ENCODE peak calls at places on chromosomes 12 and 14, in six cellular contexts. One of them, this sample, is unnamed.

GRCh38 chr14:32254952-32255679 is 52.0 kb upstream of the RNU6-8 start:
- DNase-seq in GM12892: no peak
- DNase-seq in Panc1: peak
- DNase-seq in GM12891: peak
- DNase-seq in prostate gland: peak
- DNase-seq in GM12878: no peak
- DNase-seq in this sample: peak

GRCh38 chr14:24369907-24370687 is 2.1 kb downstream of the NFATC4 start:
- DNase-seq in GM12878: no peak
- DNase-seq in GM12891: no peak
- DNase-seq in prostate gland: no peak
- DNase-seq in Panc1: no peak
- DNase-seq in GM12892: no peak
- DNase-seq in this sample: no peak

GRCh38 chr14:37493606-37494005 is 101.4 kb downstream of the FOXA1 start:
- DNase-seq in GM12892: no peak
- DNase-seq in GM12878: no peak
- DNase-seq in GM12891: no peak
- DNase-seq in Panc1: no peak
- DNase-seq in prostate gland: no peak
- DNase-seq in this sample: no peak

GRCh38 chr14:99704037-99704436 is 19.9 kb downstream of the CYP46A1 start:
- DNase-seq in GM12891: no peak
- DNase-seq in GM12878: no peak
- DNase-seq in prostate gland: no peak
- DNase-seq in GM12892: no peak
- DNase-seq in Panc1: no peak
- DNase-seq in this sample: no peak

GRCh38 chr14:39203659-39204606 is 28.9 kb downstream of the PNN start:
- DNase-seq in GM12878: no peak
- DNase-seq in Panc1: no peak
- DNase-seq in prostate gland: no peak
- DNase-seq in GM12891: no peak
- DNase-seq in GM12892: no peak
- DNase-seq in this sample: peak

GRCh38 chr12:107225626-107226025 is 132.3 kb upstream of the CRY1 start:
- DNase-seq in GM12878: no peak
- DNase-seq in GM12891: no peak
- DNase-seq in GM12892: no peak
- DNase-seq in prostate gland: no peak
- DNase-seq in Panc1: no peak
- DNase-seq in this sample: no peak

GRCh38 chr12:64825143-64826011 is 930 bp downstream of the TBC1D30 start:
- DNase-seq in Panc1: no peak
- DNase-seq in GM12878: no peak
- DNase-seq in GM12891: peak
- DNase-seq in prostate gland: no peak
- DNase-seq in GM12892: no peak
- DNase-seq in this sample: no peak

GRCh38 chr14:64654072-64654899 is 49.9 kb upstream of the PLEKHG3 start:
- DNase-seq in prostate gland: no peak
- DNase-seq in GM12891: no peak
- DNase-seq in GM12878: peak
- DNase-seq in Panc1: no peak
- DNase-seq in GM12892: no peak
- DNase-seq in this sample: no peak

GRCh38 chr12:32490801-32491200 is 91.4 kb downstream of the FGD4 start:
- DNase-seq in GM12878: no peak
- DNase-seq in GM12891: no peak
- DNase-seq in prostate gland: no peak
- DNase-seq in GM12892: no peak
- DNase-seq in Panc1: no peak
- DNase-seq in this sample: no peak

GRCh38 chr12:118625050-118625675 is 248.8 kb downstream of the SUDS3 start:
- DNase-seq in prostate gland: no peak
- DNase-seq in Panc1: no peak
- DNase-seq in GM12878: no peak
- DNase-seq in GM12891: no peak
- DNase-seq in GM12892: no peak
- DNase-seq in this sample: no peak

GRCh38 chr12:132204822-132205270 is 60.6 kb downstream of the NOC4L start:
- DNase-seq in GM12891: no peak
- DNase-seq in Panc1: no peak
- DNase-seq in GM12892: no peak
- DNase-seq in GM12878: no peak
- DNase-seq in prostate gland: no peak
- DNase-seq in this sample: no peak

GRCh38 chr14:61875483-61875882 is 113.3 kb downstream of the SNAPC1 start:
- DNase-seq in GM12878: no peak
- DNase-seq in GM12891: no peak
- DNase-seq in prostate gland: no peak
- DNase-seq in GM12892: no peak
- DNase-seq in Panc1: no peak
- DNase-seq in this sample: no peak

GRCh38 chr12:119710374-119710773 is 42.4 kb downstream of the PRKAB1 start:
- DNase-seq in GM12878: no peak
- DNase-seq in GM12891: no peak
- DNase-seq in Panc1: no peak
- DNase-seq in GM12892: no peak
- DNase-seq in prostate gland: peak
- DNase-seq in this sample: no peak

GRCh38 chr12:119869720-119870119 is 7.4 kb downstream of the CIT start:
- DNase-seq in GM12892: no peak
- DNase-seq in GM12891: no peak
- DNase-seq in prostate gland: no peak
- DNase-seq in Panc1: no peak
- DNase-seq in GM12878: no peak
- DNase-seq in this sample: no peak

GRCh38 chr12:52681551-52682380 is 1.6 kb upstream of the KRT1 start:
- DNase-seq in Panc1: no peak
- DNase-seq in GM12891: no peak
- DNase-seq in prostate gland: no peak
- DNase-seq in GM12892: no peak
- DNase-seq in GM12878: no peak
- DNase-seq in this sample: no peak

GRCh38 chr14:105487449-105487985 is 831 bp downstream of the CRIP1 start:
- DNase-seq in GM12892: no peak
- DNase-seq in Panc1: no peak
- DNase-seq in GM12878: no peak
- DNase-seq in GM12891: no peak
- DNase-seq in prostate gland: no peak
- DNase-seq in this sample: peak

GRCh38 chr12:100356646-100357223 is at the start of gene SLC17A8:
- DNase-seq in Panc1: no peak
- DNase-seq in GM12891: no peak
- DNase-seq in prostate gland: no peak
- DNase-seq in GM12878: no peak
- DNase-seq in GM12892: no peak
- DNase-seq in this sample: peak

GRCh38 chr12:45549503-45549902 is 180.0 kb upstream of the ARID2 start:
- DNase-seq in GM12891: no peak
- DNase-seq in prostate gland: no peak
- DNase-seq in GM12892: no peak
- DNase-seq in Panc1: no peak
- DNase-seq in GM12878: no peak
- DNase-seq in this sample: no peak

GRCh38 chr12:123250471-123251383 is 17.5 kb downstream of the MTRFR start:
- DNase-seq in prostate gland: peak
- DNase-seq in Panc1: no peak
- DNase-seq in GM12891: no peak
- DNase-seq in GM12878: no peak
- DNase-seq in GM12892: no peak
- DNase-seq in this sample: peak

DNA sequence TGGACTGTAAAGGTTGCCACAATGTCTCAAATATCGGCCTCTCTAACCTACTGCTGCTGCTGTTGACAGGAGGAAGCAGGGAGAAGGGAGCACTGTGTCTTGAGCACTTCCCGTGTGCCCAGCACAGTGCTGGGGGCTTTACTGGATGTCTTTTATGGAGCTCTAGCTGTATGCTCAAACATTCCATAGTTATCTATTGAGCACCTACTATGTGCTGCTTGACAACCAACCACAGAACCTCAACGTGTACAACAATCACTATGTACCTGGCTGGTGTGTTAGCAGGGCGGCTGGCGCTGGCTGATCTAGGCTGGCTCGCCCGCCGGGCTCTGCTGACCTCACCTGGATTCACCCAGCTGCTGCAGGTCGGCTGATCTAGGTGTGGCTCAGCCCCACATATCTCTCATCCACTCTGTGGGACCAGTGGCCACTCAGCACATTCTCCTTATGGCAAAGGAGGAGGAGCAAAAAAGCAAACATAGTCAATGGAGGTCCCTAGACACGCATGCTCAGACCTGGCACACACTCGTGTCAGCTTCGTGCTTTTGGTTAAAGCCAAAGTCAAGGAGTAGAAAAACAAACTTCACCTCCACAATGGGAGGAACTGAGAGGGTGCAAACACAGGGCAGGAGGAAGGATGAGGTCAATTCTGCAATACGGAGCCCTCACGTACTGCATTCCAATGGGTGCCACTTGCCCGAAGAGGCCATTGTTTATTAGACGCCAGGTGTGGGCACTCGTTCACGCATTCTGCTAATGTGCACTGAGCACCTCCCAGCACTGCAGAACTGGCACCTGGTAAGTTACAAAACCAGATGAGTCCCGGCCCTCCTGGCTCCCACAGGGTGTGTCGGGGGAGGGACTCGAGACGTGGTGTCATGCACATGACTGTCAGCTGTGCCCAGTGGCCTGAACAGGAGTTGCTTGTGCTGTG is 147.2 kb downstream of the SCARB1 start:
- DNase-seq in GM12892: no peak
- DNase-seq in prostate gland: no peak
- DNase-seq in Panc1: no peak
- DNase-seq in GM12878: no peak
- DNase-seq in GM12891: no peak
- DNase-seq in this sample: no peak
- TF ChIP-seq POLR2AphosphoS5 in GM12892: no peak
- TF ChIP-seq POLR2AphosphoS5 in prostate gland: no peak
- TF ChIP-seq POLR2AphosphoS5 in Panc1: no peak
- TF ChIP-seq POLR2AphosphoS5 in GM12878: no peak
- TF ChIP-seq POLR2AphosphoS5 in GM12891: no peak
- TF ChIP-seq POLR2AphosphoS5 in this sample: no peak

GRCh38 chr12:15910468-15910863 is 666 bp upstream of the DERA start:
- DNase-seq in Panc1: no peak
- DNase-seq in GM12891: no peak
- DNase-seq in GM12892: no peak
- DNase-seq in GM12878: no peak
- DNase-seq in prostate gland: no peak
- DNase-seq in this sample: no peak

DNA sequence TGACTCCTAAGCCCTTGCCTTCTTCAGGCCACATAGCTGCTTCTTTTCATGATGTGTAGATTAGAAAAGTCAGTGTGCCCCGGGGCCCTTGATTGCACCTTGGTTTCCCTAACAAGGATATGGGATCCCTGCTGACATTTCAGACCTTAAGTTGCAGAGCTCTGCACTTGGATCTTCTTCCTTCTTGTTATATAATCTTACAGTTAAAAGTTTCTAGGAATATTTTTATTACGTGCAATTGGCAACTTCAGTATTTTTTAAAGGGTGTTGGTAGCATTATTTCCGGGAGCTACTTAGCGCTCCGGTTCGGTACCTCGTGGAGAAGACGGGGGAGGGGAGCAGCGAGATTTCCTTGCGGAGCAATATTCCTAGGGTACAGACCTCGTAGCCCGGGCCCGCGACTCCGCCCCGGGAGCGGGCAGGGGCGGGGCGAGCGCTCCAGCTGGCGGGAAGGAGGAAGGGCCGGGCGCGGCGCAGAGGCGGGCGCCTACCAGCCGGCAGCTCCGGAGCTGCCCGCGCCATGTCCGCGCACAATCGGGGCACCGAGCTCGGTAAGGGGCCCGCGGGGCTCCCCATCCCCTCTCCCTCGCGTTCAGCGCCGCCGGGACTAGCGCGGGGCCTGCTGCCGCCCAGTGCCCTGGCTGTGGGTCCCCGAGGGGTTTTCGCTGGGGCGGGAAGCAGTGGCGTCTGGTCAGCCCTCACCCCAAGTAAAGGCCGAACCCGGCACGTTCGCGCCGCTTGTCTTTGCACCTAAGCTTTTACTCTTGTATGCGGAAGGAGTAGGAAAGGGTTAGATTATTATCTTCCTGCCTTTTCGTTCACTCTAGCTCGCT is at the start of gene DERA:
- DNase-seq in GM12892: peak
- DNase-seq in GM12891: peak
- DNase-seq in Panc1: no peak
- DNase-seq in prostate gland: peak
- DNase-seq in GM12878: no peak
- DNase-seq in this sample: peak
- TF ChIP-seq POLR2AphosphoS5 in GM12892: no peak
- TF ChIP-seq POLR2AphosphoS5 in GM12891: peak
- TF ChIP-seq POLR2AphosphoS5 in Panc1: peak
- TF ChIP-seq POLR2AphosphoS5 in prostate gland: no peak
- TF ChIP-seq POLR2AphosphoS5 in GM12878: peak
- TF ChIP-seq POLR2AphosphoS5 in this sample: peak

GRCh38 chr14:95527392-95528002 is 7.4 kb upstream of the GLRX5 start:
- DNase-seq in GM12892: no peak
- DNase-seq in GM12878: no peak
- DNase-seq in prostate gland: no peak
- DNase-seq in GM12891: no peak
- DNase-seq in Panc1: no peak
- DNase-seq in this sample: peak

GRCh38 chr14:95530461-95531170 is 4.2 kb upstream of the GLRX5 start:
- DNase-seq in Panc1: no peak
- DNase-seq in GM12891: no peak
- DNase-seq in prostate gland: no peak
- DNase-seq in GM12878: no peak
- DNase-seq in GM12892: no peak
- DNase-seq in this sample: no peak

GRCh38 chr14:95531473-95531872 is 3.4 kb upstream of the GLRX5 start:
- DNase-seq in GM12878: no peak
- DNase-seq in prostate gland: no peak
- DNase-seq in GM12891: no peak
- DNase-seq in GM12892: no peak
- DNase-seq in Panc1: no peak
- DNase-seq in this sample: no peak

GRCh38 chr14:95526483-95527391 is 8.1 kb upstream of the GLRX5 start:
- DNase-seq in Panc1: no peak
- DNase-seq in GM12891: no peak
- DNase-seq in GM12878: no peak
- DNase-seq in prostate gland: no peak
- DNase-seq in GM12892: no peak
- DNase-seq in this sample: no peak

DNA sequence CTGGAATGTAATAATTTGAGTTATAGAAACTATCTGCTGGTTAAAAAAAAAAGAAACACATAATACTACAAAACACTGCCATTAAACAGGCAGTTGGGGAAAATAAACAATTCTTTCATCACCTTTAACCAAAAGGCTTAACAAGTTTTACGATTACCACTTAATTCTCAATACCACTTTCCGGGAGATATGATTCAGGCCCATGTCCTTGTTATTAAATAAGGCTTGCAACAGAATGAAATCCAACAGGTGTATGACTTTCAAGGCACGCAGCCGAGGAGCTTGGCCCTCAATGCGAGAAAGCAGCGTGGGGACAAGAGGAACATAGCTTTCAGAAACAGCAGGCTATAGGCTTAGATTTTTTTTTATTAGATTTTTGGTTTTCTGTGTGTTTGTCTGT is 5.6 kb upstream of the GLRX5 start:
- DNase-seq in GM12891: no peak
- DNase-seq in prostate gland: no peak
- DNase-seq in GM12892: no peak
- DNase-seq in GM12878: no peak
- DNase-seq in Panc1: no peak
- DNase-seq in this sample: no peak
- TF ChIP-seq POLR2AphosphoS5 in GM12891: no peak
- TF ChIP-seq POLR2AphosphoS5 in prostate gland: no peak
- TF ChIP-seq POLR2AphosphoS5 in GM12892: no peak
- TF ChIP-seq POLR2AphosphoS5 in GM12878: no peak
- TF ChIP-seq POLR2AphosphoS5 in Panc1: no peak
- TF ChIP-seq POLR2AphosphoS5 in this sample: no peak

GRCh38 chr14:22819191-22819988 is 4.2 kb upstream of the SLC7A7 start:
- DNase-seq in Panc1: no peak
- DNase-seq in prostate gland: no peak
- DNase-seq in GM12878: no peak
- DNase-seq in GM12892: no peak
- DNase-seq in GM12891: no peak
- DNase-seq in this sample: peak
- TF ChIP-seq POLR2AphosphoS5 in Panc1: no peak
- TF ChIP-seq POLR2AphosphoS5 in prostate gland: no peak
- TF ChIP-seq POLR2AphosphoS5 in GM12878: peak
- TF ChIP-seq POLR2AphosphoS5 in GM12892: no peak
- TF ChIP-seq POLR2AphosphoS5 in GM12891: no peak
- TF ChIP-seq POLR2AphosphoS5 in this sample: peak